ENCODE peak calls at places on chromosomes 12 and 14, in six cellular contexts. One of them, this sample, is unnamed.

GRCh38 chr14:58712357-58712756 is 74.6 kb downstream of the DACT1 start:
- DNase-seq in left lung: no peak
- DNase-seq in Daoy: peak; percentile 53
- DNase-seq in ELR: peak; percentile 4
- DNase-seq in ureter: no peak
- DNase-seq in stimulated activated CD4-positive, alpha-beta T cell treated with anti-CD3 and anti-CD28 coated beads, Interleukin-15, amount 100 ng/mL, for 24 hours: no peak
- DNase-seq in this sample: peak; percentile 59

GRCh38 chr12:124359671-124360581 is 65.0 kb downstream of the RFLNA start:
- DNase-seq in ureter: peak; percentile 89
- DNase-seq in ELR: no peak
- DNase-seq in stimulated activated CD4-positive, alpha-beta T cell treated with anti-CD3 and anti-CD28 coated beads, Interleukin-15, amount 100 ng/mL, for 24 hours: no peak
- DNase-seq in left lung: no peak
- DNase-seq in Daoy: no peak
- DNase-seq in this sample: no peak

GRCh38 chr12:70576341-70577282 is 60.6 kb downstream of the PTPRB start:
- DNase-seq in ELR: peak; percentile 86
- DNase-seq in Daoy: peak; percentile 51
- DNase-seq in ureter: no peak
- DNase-seq in stimulated activated CD4-positive, alpha-beta T cell treated with anti-CD3 and anti-CD28 coated beads, Interleukin-15, amount 100 ng/mL, for 24 hours: no peak
- DNase-seq in left lung: no peak
- DNase-seq in this sample: peak; percentile 75

GRCh38 chr12:128008341-128008740 is 258.6 kb upstream of the TMEM132C start:
- DNase-seq in Daoy: peak; percentile 56
- DNase-seq in left lung: no peak
- DNase-seq in stimulated activated CD4-positive, alpha-beta T cell treated with anti-CD3 and anti-CD28 coated beads, Interleukin-15, amount 100 ng/mL, for 24 hours: no peak
- DNase-seq in ELR: peak; percentile 48
- DNase-seq in ureter: no peak
- DNase-seq in this sample: peak; percentile 84

GRCh38 chr14:63759454-63759853 is 31.6 kb upstream of the SGPP1 start:
- DNase-seq in left lung: no peak
- DNase-seq in Daoy: peak; percentile 28
- DNase-seq in ureter: no peak
- DNase-seq in ELR: peak; percentile 28
- DNase-seq in stimulated activated CD4-positive, alpha-beta T cell treated with anti-CD3 and anti-CD28 coated beads, Interleukin-15, amount 100 ng/mL, for 24 hours: no peak
- DNase-seq in this sample: peak; percentile 45

GRCh38 chr12:52517005-52517835 is 3.0 kb downstream of the KRT5 start:
- DNase-seq in left lung: no peak
- DNase-seq in ureter: no peak
- DNase-seq in Daoy: no peak
- DNase-seq in ELR: no peak
- DNase-seq in stimulated activated CD4-positive, alpha-beta T cell treated with anti-CD3 and anti-CD28 coated beads, Interleukin-15, amount 100 ng/mL, for 24 hours: no peak
- DNase-seq in this sample: no peak

GRCh38 chr14:99716850-99717681 is 33.0 kb downstream of the CYP46A1 start:
- DNase-seq in ureter: no peak
- DNase-seq in stimulated activated CD4-positive, alpha-beta T cell treated with anti-CD3 and anti-CD28 coated beads, Interleukin-15, amount 100 ng/mL, for 24 hours: no peak
- DNase-seq in Daoy: no peak
- DNase-seq in left lung: peak; percentile 48
- DNase-seq in ELR: no peak
- DNase-seq in this sample: no peak

GRCh38 chr14:95305940-95306339 is 13.8 kb downstream of the CLMN start:
- DNase-seq in Daoy: no peak
- DNase-seq in stimulated activated CD4-positive, alpha-beta T cell treated with anti-CD3 and anti-CD28 coated beads, Interleukin-15, amount 100 ng/mL, for 24 hours: no peak
- DNase-seq in ureter: no peak
- DNase-seq in ELR: no peak
- DNase-seq in left lung: no peak
- DNase-seq in this sample: no peak

GRCh38 chr12:8026282-8026637 is 6.3 kb upstream of the FOXJ2 start:
- DNase-seq in stimulated activated CD4-positive, alpha-beta T cell treated with anti-CD3 and anti-CD28 coated beads, Interleukin-15, amount 100 ng/mL, for 24 hours: no peak
- DNase-seq in ELR: no peak
- DNase-seq in Daoy: no peak
- DNase-seq in left lung: no peak
- DNase-seq in ureter: no peak
- DNase-seq in this sample: no peak

GRCh38 chr12:109718390-109718789 is 4.8 kb downstream of the FAM222A start:
- DNase-seq in stimulated activated CD4-positive, alpha-beta T cell treated with anti-CD3 and anti-CD28 coated beads, Interleukin-15, amount 100 ng/mL, for 24 hours: no peak
- DNase-seq in Daoy: no peak
- DNase-seq in ureter: no peak
- DNase-seq in ELR: no peak
- DNase-seq in left lung: peak; percentile 74
- DNase-seq in this sample: no peak

GRCh38 chr12:124456652-124457152 is 110.7 kb downstream of the NCOR2 start:
- DNase-seq in Daoy: no peak
- DNase-seq in ELR: no peak
- DNase-seq in left lung: peak; percentile 90
- DNase-seq in stimulated activated CD4-positive, alpha-beta T cell treated with anti-CD3 and anti-CD28 coated beads, Interleukin-15, amount 100 ng/mL, for 24 hours: peak; percentile 46
- DNase-seq in ureter: no peak
- DNase-seq in this sample: no peak

GRCh38 chr14:65704412-65704811 is 291.9 kb downstream of the FUT8 start:
- DNase-seq in Daoy: no peak
- DNase-seq in left lung: no peak
- DNase-seq in stimulated activated CD4-positive, alpha-beta T cell treated with anti-CD3 and anti-CD28 coated beads, Interleukin-15, amount 100 ng/mL, for 24 hours: no peak
- DNase-seq in ureter: no peak
- DNase-seq in ELR: peak; percentile 19
- DNase-seq in this sample: peak; percentile 20

GRCh38 chr14:33834101-33834955 is 116.5 kb downstream of the EGLN3 start:
- DNase-seq in left lung: peak; percentile 8
- DNase-seq in ELR: no peak
- DNase-seq in ureter: no peak
- DNase-seq in Daoy: no peak
- DNase-seq in stimulated activated CD4-positive, alpha-beta T cell treated with anti-CD3 and anti-CD28 coated beads, Interleukin-15, amount 100 ng/mL, for 24 hours: no peak
- DNase-seq in this sample: peak; percentile 41

GRCh38 chr12:111819191-111820158 is 22.6 kb upstream of the MAPKAPK5 start:
- DNase-seq in Daoy: no peak
- DNase-seq in left lung: no peak
- DNase-seq in ELR: peak; percentile 12
- DNase-seq in ureter: no peak
- DNase-seq in stimulated activated CD4-positive, alpha-beta T cell treated with anti-CD3 and anti-CD28 coated beads, Interleukin-15, amount 100 ng/mL, for 24 hours: no peak
- DNase-seq in this sample: peak; percentile 40

GRCh38 chr12:130709151-130710000 is 6.7 kb downstream of the RIMBP2 start:
- DNase-seq in Daoy: no peak
- DNase-seq in ELR: no peak
- DNase-seq in left lung: no peak
- DNase-seq in ureter: no peak
- DNase-seq in stimulated activated CD4-positive, alpha-beta T cell treated with anti-CD3 and anti-CD28 coated beads, Interleukin-15, amount 100 ng/mL, for 24 hours: no peak
- DNase-seq in this sample: no peak

GRCh38 chr12:97502600-97502999 is 40.0 kb downstream of the RMST start:
- DNase-seq in stimulated activated CD4-positive, alpha-beta T cell treated with anti-CD3 and anti-CD28 coated beads, Interleukin-15, amount 100 ng/mL, for 24 hours: no peak
- DNase-seq in Daoy: no peak
- DNase-seq in ELR: no peak
- DNase-seq in ureter: no peak
- DNase-seq in left lung: no peak
- DNase-seq in this sample: no peak

GRCh38 chr14:96888158-96888557 is 91.0 kb downstream of the VRK1 start:
- DNase-seq in ureter: no peak
- DNase-seq in ELR: no peak
- DNase-seq in Daoy: no peak
- DNase-seq in stimulated activated CD4-positive, alpha-beta T cell treated with anti-CD3 and anti-CD28 coated beads, Interleukin-15, amount 100 ng/mL, for 24 hours: no peak
- DNase-seq in left lung: no peak
- DNase-seq in this sample: no peak

GRCh38 chr12:5165296-5165970 is 121.8 kb downstream of the KCNA5 start:
- DNase-seq in left lung: no peak
- DNase-seq in ELR: no peak
- DNase-seq in ureter: no peak
- DNase-seq in Daoy: peak; percentile 71
- DNase-seq in stimulated activated CD4-positive, alpha-beta T cell treated with anti-CD3 and anti-CD28 coated beads, Interleukin-15, amount 100 ng/mL, for 24 hours: no peak
- DNase-seq in this sample: peak; percentile 89

GRCh38 chr14:102914474-102915291 is 7.8 kb upstream of the AMN start:
- DNase-seq in stimulated activated CD4-positive, alpha-beta T cell treated with anti-CD3 and anti-CD28 coated beads, Interleukin-15, amount 100 ng/mL, for 24 hours: no peak
- DNase-seq in Daoy: no peak
- DNase-seq in ureter: no peak
- DNase-seq in left lung: peak; percentile 77
- DNase-seq in ELR: no peak
- DNase-seq in this sample: no peak

GRCh38 chr12:71197460-71197859 is 39.7 kb upstream of the TSPAN8 start:
- DNase-seq in left lung: no peak
- DNase-seq in stimulated activated CD4-positive, alpha-beta T cell treated with anti-CD3 and anti-CD28 coated beads, Interleukin-15, amount 100 ng/mL, for 24 hours: no peak
- DNase-seq in ELR: no peak
- DNase-seq in ureter: no peak
- DNase-seq in Daoy: no peak
- DNase-seq in this sample: no peak

GRCh38 chr12:43675048-43675904 is 83.3 kb downstream of the PUS7L start:
- DNase-seq in ureter: no peak
- DNase-seq in stimulated activated CD4-positive, alpha-beta T cell treated with anti-CD3 and anti-CD28 coated beads, Interleukin-15, amount 100 ng/mL, for 24 hours: no peak
- DNase-seq in Daoy: no peak
- DNase-seq in ELR: no peak
- DNase-seq in left lung: no peak
- DNase-seq in this sample: no peak

GRCh38 chr14:50560929-50561280 is 960 bp downstream of the ATL1 start:
- DNase-seq in left lung: peak; percentile 94
- DNase-seq in ureter: peak; percentile 86
- DNase-seq in Daoy: peak; percentile 86
- DNase-seq in ELR: peak; percentile 45
- DNase-seq in stimulated activated CD4-positive, alpha-beta T cell treated with anti-CD3 and anti-CD28 coated beads, Interleukin-15, amount 100 ng/mL, for 24 hours: peak; percentile 79
- DNase-seq in this sample: peak; percentile 24

GRCh38 chr12:94761559-94761958 is 111.2 kb upstream of the TMCC3 start:
- DNase-seq in ELR: peak; percentile 95
- DNase-seq in ureter: no peak
- DNase-seq in Daoy: peak; percentile 91
- DNase-seq in stimulated activated CD4-positive, alpha-beta T cell treated with anti-CD3 and anti-CD28 coated beads, Interleukin-15, amount 100 ng/mL, for 24 hours: peak; percentile 3
- DNase-seq in left lung: no peak
- DNase-seq in this sample: peak; percentile 93

GRCh38 chr14:56092761-56093160 is 25.4 kb upstream of the PELI2 start:
- DNase-seq in ureter: no peak
- DNase-seq in Daoy: no peak
- DNase-seq in stimulated activated CD4-positive, alpha-beta T cell treated with anti-CD3 and anti-CD28 coated beads, Interleukin-15, amount 100 ng/mL, for 24 hours: no peak
- DNase-seq in ELR: no peak
- DNase-seq in left lung: no peak
- DNase-seq in this sample: no peak

GRCh38 chr14:103185051-103186027 is 62.1 kb downstream of the TNFAIP2 start:
- DNase-seq in stimulated activated CD4-positive, alpha-beta T cell treated with anti-CD3 and anti-CD28 coated beads, Interleukin-15, amount 100 ng/mL, for 24 hours: no peak
- DNase-seq in Daoy: peak; percentile 30
- DNase-seq in left lung: no peak
- DNase-seq in ELR: peak; percentile 70
- DNase-seq in ureter: no peak
- DNase-seq in this sample: peak; percentile 37

GRCh38 chr14:83473846-83474245 is 1940.2 kb upstream of the SEL1L start:
- DNase-seq in Daoy: no peak
- DNase-seq in ureter: no peak
- DNase-seq in ELR: no peak
- DNase-seq in left lung: no peak
- DNase-seq in stimulated activated CD4-positive, alpha-beta T cell treated with anti-CD3 and anti-CD28 coated beads, Interleukin-15, amount 100 ng/mL, for 24 hours: no peak
- DNase-seq in this sample: no peak

GRCh38 chr12:106861984-106862894 is 87.8 kb downstream of the RIC8B start:
- DNase-seq in stimulated activated CD4-positive, alpha-beta T cell treated with anti-CD3 and anti-CD28 coated beads, Interleukin-15, amount 100 ng/mL, for 24 hours: no peak
- DNase-seq in left lung: no peak
- DNase-seq in ureter: no peak
- DNase-seq in ELR: peak; percentile 81
- DNase-seq in Daoy: no peak
- DNase-seq in this sample: peak; percentile 25

GRCh38 chr12:50375802-50376201 is 20.6 kb downstream of the FAM186A start:
- DNase-seq in Daoy: no peak
- DNase-seq in ureter: no peak
- DNase-seq in left lung: no peak
- DNase-seq in stimulated activated CD4-positive, alpha-beta T cell treated with anti-CD3 and anti-CD28 coated beads, Interleukin-15, amount 100 ng/mL, for 24 hours: no peak
- DNase-seq in ELR: no peak
- DNase-seq in this sample: no peak

GRCh38 chr12:7937867-7938506 is 2.0 kb upstream of the SLC2A3 start:
- DNase-seq in ureter: no peak
- DNase-seq in left lung: no peak
- DNase-seq in Daoy: no peak
- DNase-seq in ELR: peak; percentile 51
- DNase-seq in stimulated activated CD4-positive, alpha-beta T cell treated with anti-CD3 and anti-CD28 coated beads, Interleukin-15, amount 100 ng/mL, for 24 hours: peak; percentile 56
- DNase-seq in this sample: peak; percentile 33

GRCh38 chr14:51236314-51236713 is 3.7 kb upstream of the TMX1 start:
- DNase-seq in ELR: peak; percentile 40
- DNase-seq in left lung: no peak
- DNase-seq in ureter: no peak
- DNase-seq in Daoy: peak; percentile 50
- DNase-seq in stimulated activated CD4-positive, alpha-beta T cell treated with anti-CD3 and anti-CD28 coated beads, Interleukin-15, amount 100 ng/mL, for 24 hours: no peak
- DNase-seq in this sample: peak; percentile 31

GRCh38 chr12:104232609-104233280 is 17.2 kb downstream of the TXNRD1 start:
- DNase-seq in left lung: no peak
- DNase-seq in Daoy: no peak
- DNase-seq in stimulated activated CD4-positive, alpha-beta T cell treated with anti-CD3 and anti-CD28 coated beads, Interleukin-15, amount 100 ng/mL, for 24 hours: no peak
- DNase-seq in ureter: no peak
- DNase-seq in ELR: no peak
- DNase-seq in this sample: no peak

GRCh38 chr12:65152586-65152985 is 16.8 kb upstream of the LEMD3 start:
- DNase-seq in left lung: no peak
- DNase-seq in Daoy: no peak
- DNase-seq in ureter: no peak
- DNase-seq in stimulated activated CD4-positive, alpha-beta T cell treated with anti-CD3 and anti-CD28 coated beads, Interleukin-15, amount 100 ng/mL, for 24 hours: no peak
- DNase-seq in ELR: no peak
- DNase-seq in this sample: no peak

GRCh38 chr12:12153596-12153995 is 82.9 kb downstream of the BCL2L14 start:
- DNase-seq in ELR: no peak
- DNase-seq in Daoy: no peak
- DNase-seq in left lung: no peak
- DNase-seq in ureter: no peak
- DNase-seq in stimulated activated CD4-positive, alpha-beta T cell treated with anti-CD3 and anti-CD28 coated beads, Interleukin-15, amount 100 ng/mL, for 24 hours: no peak
- DNase-seq in this sample: no peak

GRCh38 chr12:108570743-108571603 is 8.6 kb downstream of the ISCU start:
- DNase-seq in ureter: peak; percentile 40
- DNase-seq in Daoy: no peak
- DNase-seq in ELR: peak; percentile 70
- DNase-seq in left lung: no peak
- DNase-seq in stimulated activated CD4-positive, alpha-beta T cell treated with anti-CD3 and anti-CD28 coated beads, Interleukin-15, amount 100 ng/mL, for 24 hours: no peak
- DNase-seq in this sample: peak; percentile 51

This sample was measured in M059J.